ENCODE peak calls at places on chromosomes 11 and 22, in five cellular contexts. A is lung; C is GM13977; Y is activated CD4-positive, alpha-beta T cell treated with anti-CD3 and anti-CD28 coated beads, Interleukin-2, amount 50 U/mL, for 1 hour; W is activated effector memory CD4-positive, alpha-beta T cell treated with Interleukin-2 at 50 U/mL for 16 hours. G is an unnamed sample.

GRCh38 chr22:27844656-27845602 is 43.4 kb upstream of the MN1 start:
- DNase-seq in A (no peak), C (no peak), Y (no peak), W (no peak), G (no peak)

GRCh38 chr22:50730013-50730891 is 7.8 kb upstream of the ACR start:
- DNase-seq in A (no peak), C (no peak), Y (no peak), W (no peak), G (no peak)

GRCh38 chr22:40654522-40655167 is 18.1 kb upstream of the MRTFA start:
- DNase-seq in A (no peak), C (no peak), Y (no peak), W (no peak), G (peak; percentile 70)

GRCh38 chr22:46052801-46053562 is 76.0 kb upstream of the WNT7B start:
- DNase-seq in A (peak; percentile 58), C (no peak), Y (no peak), W (no peak), G (no peak)

GRCh38 chr11:83454674-83455073 is 168.5 kb upstream of the CCDC90B start:
- DNase-seq in A (no peak), C (no peak), Y (no peak), W (no peak), G (no peak)

GRCh38 chr22:29521526-29521925 is 32.0 kb downstream of the THOC5 start:
- DNase-seq in A (no peak), C (no peak), Y (no peak), W (no peak), G (no peak)

GRCh38 chr11:96037267-96037990 is 113.5 kb upstream of the MTMR2 start:
- DNase-seq in A (no peak), C (no peak), Y (no peak), W (no peak), G (peak; percentile 45)

GRCh38 chr11:8267831-8268529 is 4.3 kb upstream of the LMO1 start:
- DNase-seq in A (no peak), C (no peak), Y (no peak), W (no peak), G (no peak)

GRCh38 chr22:37340331-37341262 is 58.3 kb downstream of the CYTH4 start:
- DNase-seq in A (no peak), C (no peak), Y (no peak), W (no peak), G (no peak)

GRCh38 chr11:34749666-34750659 is 129.1 kb downstream of the EHF start:
- DNase-seq in A (peak; percentile 84), C (no peak), Y (no peak), W (no peak), G (peak; percentile 35)

GRCh38 chr22:39365406-39365782 is 15.6 kb downstream of the SYNGR1 start:
- DNase-seq in A (no peak), C (no peak), Y (no peak), W (no peak), G (no peak)

GRCh38 chr11:123458501-123458900 is 28.4 kb downstream of the GRAMD1B start:
- DNase-seq in A (no peak), C (no peak), Y (no peak), W (no peak), G (no peak)

GRCh38 chr11:123261345-123262106 is 66.5 kb upstream of the CLMP start:
- DNase-seq in A (peak; percentile 84), C (peak; percentile 62), Y (peak; percentile 53), W (peak; percentile 27), G (peak; percentile 92)

GRCh38 chr11:12499071-12499470 is 121.7 kb downstream of the PARVA start:
- DNase-seq in A (no peak), C (no peak), Y (no peak), W (no peak), G (no peak)

GRCh38 chr11:75269367-75269660 is 28.7 kb downstream of the TPBGL start:
- DNase-seq in A (no peak), C (no peak), Y (no peak), W (no peak), G (no peak)

GRCh38 chr11:6734616-6735015 is 37.2 kb downstream of the OR2AG2 start:
- DNase-seq in A (no peak), C (no peak), Y (no peak), W (no peak), G (no peak)

G was measured in hepatocyte.